ENCODE peak calls at places on chromosomes 16 and 17, in five cellular contexts. One of them, this sample, is unnamed.
A peak's percentile ranks its signal among the peaks of the same experiment; 100 is the strongest.

GRCh38 chr16:15811778-15812750 is 44.8 kb downstream of the MYH11 start:
- DNase-seq in PC-3: peak; percentile 82
- DNase-seq in PC-9: peak; percentile 88
- DNase-seq in GM23248: peak; percentile 95
- DNase-seq in GM23338: peak; percentile 6
- DNase-seq in this sample: no peak

GRCh38 chr16:66511615-66512500 is 38.1 kb downstream of the TK2 start:
- DNase-seq in GM23248: peak; percentile 91
- DNase-seq in PC-3: peak; percentile 90
- DNase-seq in PC-9: peak; percentile 94
- DNase-seq in GM23338: peak; percentile 75
- DNase-seq in this sample: peak; percentile 35

GRCh38 chr16:31537362-31537921 is 9.7 kb downstream of the AHSP start:
- DNase-seq in PC-9: no peak
- DNase-seq in GM23338: peak; percentile 73
- DNase-seq in PC-3: no peak
- DNase-seq in GM23248: no peak
- DNase-seq in this sample: no peak

GRCh38 chr17:55089955-55090573 is 121.5 kb downstream of the STXBP4 start:
- DNase-seq in GM23338: peak; percentile 30
- DNase-seq in PC-3: peak; percentile 82
- DNase-seq in GM23248: peak; percentile 1
- DNase-seq in PC-9: peak; percentile 41
- DNase-seq in this sample: no peak

GRCh38 chr16:70660672-70661350 is 14.5 kb downstream of the IL34 start:
- DNase-seq in GM23338: peak; percentile 75
- DNase-seq in GM23248: no peak
- DNase-seq in PC-3: no peak
- DNase-seq in PC-9: no peak
- DNase-seq in this sample: no peak

GRCh38 chr16:57192146-57192545 is 6.0 kb downstream of the RSPRY1 start:
- DNase-seq in PC-9: no peak
- DNase-seq in PC-3: no peak
- DNase-seq in GM23338: no peak
- DNase-seq in GM23248: no peak
- DNase-seq in this sample: no peak

GRCh38 chr17:17545031-17545820 is 46.3 kb downstream of the PEMT start:
- DNase-seq in GM23248: peak; percentile 77
- DNase-seq in PC-3: no peak
- DNase-seq in GM23338: no peak
- DNase-seq in PC-9: no peak
- DNase-seq in this sample: no peak

GRCh38 chr17:76541739-76542450 is 2.1 kb downstream of the PRCD start:
- DNase-seq in GM23248: no peak
- DNase-seq in PC-3: no peak
- DNase-seq in GM23338: no peak
- DNase-seq in PC-9: no peak
- DNase-seq in this sample: no peak

GRCh38 chr17:7549401-7550055 is 670 bp downstream of the TNFSF12 start:
- DNase-seq in GM23248: peak; percentile 52
- DNase-seq in PC-3: no peak
- DNase-seq in GM23338: no peak
- DNase-seq in PC-9: no peak
- DNase-seq in this sample: no peak

GRCh38 chr16:75627856-75628255 is 4.8 kb upstream of the ADAT1 start:
- DNase-seq in PC-9: no peak
- DNase-seq in GM23338: no peak
- DNase-seq in GM23248: no peak
- DNase-seq in PC-3: no peak
- DNase-seq in this sample: no peak

GRCh38 chr17:44216173-44216572 is 3.3 kb downstream of the UBTF start:
- DNase-seq in PC-9: no peak
- DNase-seq in GM23338: no peak
- DNase-seq in GM23248: no peak
- DNase-seq in PC-3: no peak
- DNase-seq in this sample: peak; percentile 88

GRCh38 chr16:85984947-85985451 is 86.0 kb downstream of the IRF8 start:
- DNase-seq in GM23338: no peak
- DNase-seq in PC-3: no peak
- DNase-seq in PC-9: no peak
- DNase-seq in GM23248: no peak
- DNase-seq in this sample: no peak

GRCh38 chr16:11470676-11471415 is 115.9 kb downstream of the LITAF start:
- DNase-seq in PC-9: no peak
- DNase-seq in PC-3: no peak
- DNase-seq in GM23338: peak; percentile 13
- DNase-seq in GM23248: peak; percentile 48
- DNase-seq in this sample: no peak

GRCh38 chr16:88013091-88013609 is 61.9 kb downstream of the BANP start:
- DNase-seq in GM23248: no peak
- DNase-seq in PC-9: no peak
- DNase-seq in PC-3: no peak
- DNase-seq in GM23338: no peak
- DNase-seq in this sample: no peak

GRCh38 chr17:28518132-28518531 is 12.0 kb downstream of the FOXN1 start:
- DNase-seq in GM23338: no peak
- DNase-seq in PC-9: no peak
- DNase-seq in PC-3: no peak
- DNase-seq in GM23248: no peak
- DNase-seq in this sample: peak; percentile 40

GRCh38 chr17:44112284-44113280 is 10.9 kb downstream of the HDAC5 start:
- DNase-seq in PC-3: no peak
- DNase-seq in GM23338: no peak
- DNase-seq in GM23248: no peak
- DNase-seq in PC-9: no peak
- DNase-seq in this sample: no peak

GRCh38 chr16:47073223-47074155 is 70.3 kb downstream of the NETO2 start:
- DNase-seq in PC-3: no peak
- DNase-seq in GM23248: no peak
- DNase-seq in GM23338: no peak
- DNase-seq in PC-9: no peak
- DNase-seq in this sample: no peak

GRCh38 chr17:16286947-16287562 is 66.2 kb downstream of the CENPV start:
- DNase-seq in PC-9: no peak
- DNase-seq in GM23338: peak; percentile 34
- DNase-seq in GM23248: peak; percentile 15
- DNase-seq in PC-3: no peak
- DNase-seq in this sample: peak; percentile 50

GRCh38 chr16:54465063-54465462 is 178.5 kb upstream of the IRX3 start:
- DNase-seq in GM23248: no peak
- DNase-seq in PC-3: no peak
- DNase-seq in PC-9: no peak
- DNase-seq in GM23338: no peak
- DNase-seq in this sample: no peak

GRCh38 chr17:47731396-47731795 is 1.6 kb upstream of the TBX21 start:
- DNase-seq in PC-9: no peak
- DNase-seq in GM23248: no peak
- DNase-seq in PC-3: no peak
- DNase-seq in GM23338: no peak
- DNase-seq in this sample: no peak

GRCh38 chr16:24070851-24071250 is 185.3 kb upstream of the CACNG3 start:
- DNase-seq in PC-9: no peak
- DNase-seq in PC-3: peak; percentile 42
- DNase-seq in GM23248: peak; percentile 52
- DNase-seq in GM23338: peak; percentile 89
- DNase-seq in this sample: peak; percentile 83

GRCh38 chr17:64216030-64216384 is 47.1 kb downstream of the TEX2 start:
- DNase-seq in GM23338: no peak
- DNase-seq in PC-9: no peak
- DNase-seq in GM23248: peak; percentile 56
- DNase-seq in PC-3: no peak
- DNase-seq in this sample: no peak

GRCh38 chr17:61897548-61898180 is 30.1 kb downstream of the INTS2 start:
- DNase-seq in PC-3: no peak
- DNase-seq in GM23338: peak; percentile 74
- DNase-seq in GM23248: no peak
- DNase-seq in PC-9: no peak
- DNase-seq in this sample: no peak

GRCh38 chr16:89330177-89330856 is 112.8 kb downstream of the ZNF778 start:
- DNase-seq in PC-3: peak; percentile 94
- DNase-seq in PC-9: peak; percentile 97
- DNase-seq in GM23338: peak; percentile 60
- DNase-seq in GM23248: peak; percentile 39
- DNase-seq in this sample: no peak

GRCh38 chr16:87094246-87094865 is 222.8 kb downstream of the C16orf95 start:
- DNase-seq in GM23338: no peak
- DNase-seq in PC-3: no peak
- DNase-seq in PC-9: no peak
- DNase-seq in GM23248: no peak
- DNase-seq in this sample: no peak

GRCh38 chr17:81813371-81813684 is 9.4 kb downstream of the GCGR start:
- DNase-seq in GM23248: no peak
- DNase-seq in PC-9: no peak
- DNase-seq in GM23338: no peak
- DNase-seq in PC-3: no peak
- DNase-seq in this sample: no peak

GRCh38 chr17:81815646-81815985 is 11.7 kb downstream of the GCGR start:
- DNase-seq in PC-9: no peak
- DNase-seq in GM23338: no peak
- DNase-seq in GM23248: no peak
- DNase-seq in PC-3: no peak
- DNase-seq in this sample: no peak

GRCh38 chr17:81812571-81813370 is 8.8 kb downstream of the GCGR start:
- DNase-seq in GM23248: no peak
- DNase-seq in PC-3: no peak
- DNase-seq in GM23338: no peak
- DNase-seq in PC-9: no peak
- DNase-seq in this sample: no peak

GRCh38 chr17:81813861-81814683 is 10.1 kb downstream of the GCGR start:
- DNase-seq in GM23248: no peak
- DNase-seq in GM23338: no peak
- DNase-seq in PC-3: no peak
- DNase-seq in PC-9: no peak
- DNase-seq in this sample: no peak

DNA sequence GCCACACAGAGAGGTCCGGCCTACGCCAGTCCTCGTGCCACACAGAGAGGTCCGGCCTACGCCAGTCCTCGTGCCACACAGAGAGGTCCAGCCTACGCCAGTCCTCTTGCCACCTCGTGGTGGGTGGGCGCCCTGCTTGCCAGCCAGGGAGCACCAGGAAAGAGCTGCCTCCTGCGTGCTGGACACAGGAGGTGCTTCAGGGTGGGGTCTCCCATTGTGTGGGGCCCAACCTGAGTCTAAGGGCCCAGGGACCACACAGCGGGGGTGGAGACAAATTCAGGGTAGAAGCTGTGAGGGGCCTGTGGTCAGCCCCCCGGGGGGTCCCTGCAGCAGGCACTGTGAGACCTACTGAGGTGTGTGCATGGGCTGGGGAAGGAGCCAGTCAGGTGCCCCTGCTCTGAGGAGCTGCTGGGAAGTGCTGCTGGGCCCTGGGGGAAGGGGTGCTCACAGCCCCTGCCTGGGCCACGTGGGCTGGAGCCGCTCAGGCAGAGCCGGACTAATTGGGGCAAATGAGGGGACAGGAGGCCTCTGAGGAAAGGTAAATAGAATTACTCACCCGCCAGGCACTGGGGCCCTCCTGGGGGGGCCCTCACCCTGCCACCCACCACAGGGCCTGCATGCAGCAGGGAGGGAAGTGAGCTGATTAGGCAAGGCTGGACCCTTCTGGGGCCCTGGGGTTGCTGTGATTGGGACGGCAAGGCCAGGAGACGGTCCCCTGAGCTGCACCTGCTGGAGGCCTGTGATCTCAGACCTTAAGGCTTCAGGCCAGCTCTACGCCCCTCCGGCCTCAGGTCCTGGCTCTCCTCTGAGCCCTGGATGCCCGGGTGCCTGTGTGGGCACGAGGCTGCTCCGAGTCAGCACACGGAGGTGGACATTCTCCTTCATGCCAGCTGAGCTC is 11.0 kb downstream of the GCGR start:
- DNase-seq in PC-3: no peak
- DNase-seq in GM23248: no peak
- DNase-seq in GM23338: no peak
- DNase-seq in PC-9: peak; percentile 36
- DNase-seq in this sample: no peak
- H3K9me2 ChIP-seq in PC-3: no peaks in the 10 kb centered on the region
- H3K9me2 ChIP-seq in GM23248: no peaks in the 10 kb centered on the region
- H3K9me2 ChIP-seq in GM23338: no peaks in the 10 kb centered on the region
- H3K9me2 ChIP-seq in PC-9: no peaks in the 10 kb centered on the region
- H3K9me2 ChIP-seq in this sample: no peaks in the 10 kb centered on the region

DNA sequence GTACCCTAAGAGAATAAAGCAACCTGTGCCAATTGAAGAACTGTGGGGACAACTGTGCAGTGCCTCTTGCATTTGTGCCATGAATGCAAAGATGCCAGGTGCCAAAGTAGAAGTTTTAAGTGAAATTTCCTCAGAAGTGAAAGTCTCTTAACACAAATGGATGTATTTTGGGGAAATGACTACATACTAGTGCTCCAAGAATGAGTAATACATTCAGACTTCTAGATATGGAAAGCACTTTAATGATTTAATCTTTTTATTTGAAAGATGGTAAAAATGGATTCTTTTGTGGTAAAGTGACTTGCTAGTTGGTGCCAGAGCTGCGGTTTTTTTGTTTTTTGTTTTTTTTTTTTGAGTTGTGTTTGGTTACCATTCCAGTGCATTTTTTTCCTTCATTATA is 15.0 kb downstream of the UTP18 start:
- DNase-seq in GM23338: no peak
- DNase-seq in GM23248: peak; percentile 84
- DNase-seq in PC-3: no peak
- DNase-seq in PC-9: no peak
- DNase-seq in this sample: no peak
- H3K79me2 ChIP-seq in GM23338: peaks cover 45% of the 10 kb centered on the region
- H3K79me2 ChIP-seq in GM23248: peaks cover 45% of the 10 kb centered on the region
- H3K79me2 ChIP-seq in PC-3: peaks cover 19% of the 10 kb centered on the region
- H3K79me2 ChIP-seq in PC-9: peaks cover 10% of the 10 kb centered on the region
- H3K79me2 ChIP-seq in this sample: peaks cover 24% of the 10 kb centered on the region

DNA sequence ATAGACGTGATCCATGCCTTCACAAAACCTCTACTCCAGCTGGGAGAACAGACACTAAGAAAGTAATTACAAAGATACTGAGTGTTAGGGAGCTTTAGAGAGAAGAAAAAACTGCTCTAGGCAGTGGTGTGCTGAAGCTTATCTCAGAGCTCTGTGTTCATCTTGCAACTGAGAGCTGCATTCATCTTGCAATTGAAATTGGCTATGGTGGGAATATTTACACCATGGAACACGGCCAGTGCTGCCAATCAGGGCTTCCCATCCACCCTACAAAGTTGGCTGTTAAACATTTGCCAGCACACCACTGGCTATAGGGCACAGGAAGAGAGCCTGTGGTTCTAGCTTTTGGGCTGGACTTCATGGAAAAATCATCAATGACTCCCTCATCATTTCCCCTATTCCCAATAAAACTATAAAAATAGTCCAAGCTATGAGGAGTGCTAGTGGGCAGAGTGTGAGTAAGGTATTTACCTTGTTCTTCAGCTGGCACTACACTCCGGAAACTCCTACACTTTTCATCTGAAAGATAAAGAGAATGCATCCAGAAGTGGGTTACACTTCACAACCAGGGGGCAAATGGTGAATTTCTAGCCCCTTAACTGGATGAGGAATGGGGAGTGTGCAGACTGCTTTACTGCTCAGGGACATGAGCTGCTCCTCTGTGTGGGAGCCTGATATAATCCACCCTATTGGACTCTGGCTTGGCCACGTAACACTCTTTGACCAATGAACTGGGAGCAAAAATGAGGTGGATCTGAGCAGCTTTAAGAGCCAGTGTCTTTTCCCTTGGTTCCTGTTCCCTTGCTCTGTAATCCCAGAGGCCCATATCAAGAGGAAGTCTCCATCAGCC is 11.6 kb downstream of the GSG1L2 start:
- DNase-seq in PC-9: no peak
- DNase-seq in GM23248: no peak
- DNase-seq in PC-3: peak; percentile 77
- DNase-seq in GM23338: no peak
- DNase-seq in this sample: no peak
- H3K4me1 ChIP-seq in PC-9: no peaks in the 10 kb centered on the region
- H3K4me1 ChIP-seq in GM23248: no peaks in the 10 kb centered on the region
- H3K4me1 ChIP-seq in PC-3: peaks cover 24% of the 10 kb centered on the region
- H3K4me1 ChIP-seq in GM23338: no peaks in the 10 kb centered on the region
- H3K4me1 ChIP-seq in this sample: no peaks in the 10 kb centered on the region

GRCh38 chr16:1965610-1966009 is 984 bp upstream of the RPS2 start:
- DNase-seq in PC-9: no peak
- DNase-seq in GM23338: no peak
- DNase-seq in GM23248: no peak
- DNase-seq in PC-3: no peak
- DNase-seq in this sample: peak; percentile 33
- H3K9me2 ChIP-seq in PC-9: no peaks in the 10 kb centered on the region
- H3K9me2 ChIP-seq in GM23338: no peaks in the 10 kb centered on the region
- H3K9me2 ChIP-seq in GM23248: no peaks in the 10 kb centered on the region
- H3K9me2 ChIP-seq in PC-3: no peaks in the 10 kb centered on the region
- H3K9me2 ChIP-seq in this sample: no peaks in the 10 kb centered on the region

This sample was measured in OCI-LY7.